ENCODE peak calls at places on chromosomes 2 and 18, in six cellular contexts. K, R, E, B, L and X are unnamed samples. For H3K9me3, the result is how much of the 10 kb centered on the place peaks cover.

GRCh38 chr18:8333961-8334360 is 275.3 kb upstream of the RAB12 start:
- ATAC-seq in K (no peak), R (no peak), E (no peak), B (no peak), L (no peak), X (no peak)

GRCh38 chr2:26269571-26270170 is 24.9 kb downstream of the HADHB start:
- ATAC-seq in K (no peak), R (no peak), E (no peak), B (peak), L (no peak), X (no peak)

GRCh38 chr2:163119964-163120363 is 281.4 kb upstream of the KCNH7 start:
- ATAC-seq in K (no peak), R (no peak), E (no peak), B (no peak), L (peak), X (no peak)

GRCh38 chr18:36284671-36285295 is 12.7 kb upstream of the FHOD3 start:
- ATAC-seq in K (peak), R (peak), E (peak), B (peak), L (peak), X (no peak)

GRCh38 chr2:218260742-218261423 is at the start of gene GPBAR1:
- ATAC-seq in K (peak), R (peak), E (no peak), B (peak), L (peak), X (no peak)

GRCh38 chr18:12333650-12334279 is 25.7 kb downstream of the TUBB6 start:
- ATAC-seq in K (no peak), R (no peak), E (no peak), B (peak), L (no peak), X (no peak)

GRCh38 chr18:58381676-58382411 is 247.0 kb downstream of the ALPK2 start:
- ATAC-seq in K (no peak), R (no peak), E (no peak), B (no peak), L (no peak), X (no peak)

GRCh38 chr2:70140978-70141753 is 49.7 kb downstream of the C2orf42 start:
- ATAC-seq in K (peak), R (peak), E (no peak), B (peak), L (peak), X (no peak)

GRCh38 chr2:190599073-190599472 is 49.8 kb upstream of the NAB1 start:
- ATAC-seq in K (no peak), R (no peak), E (no peak), B (no peak), L (no peak), X (no peak)

GRCh38 chr2:32715391-32715841 is 87.6 kb downstream of the TTC27 start:
- ATAC-seq in K (no peak), R (peak), E (no peak), B (no peak), L (no peak), X (no peak)

GRCh38 chr2:54599914-54600313 is 123.5 kb upstream of the EML6 start:
- ATAC-seq in K (no peak), R (peak), E (no peak), B (no peak), L (peak), X (peak)

GRCh38 chr2:170038734-170039133 is 139.2 kb upstream of the MYO3B start:
- ATAC-seq in K (no peak), R (no peak), E (no peak), B (no peak), L (no peak), X (no peak)

GRCh38 chr18:80157708-80158343 is 48.8 kb downstream of the ADNP2 start:
- ATAC-seq in K (peak), R (peak), E (peak), B (peak), L (peak), X (peak)

GRCh38 chr2:145591109-145591809 is 1071.3 kb upstream of the ZEB2 start:
- ATAC-seq in K (no peak), R (no peak), E (no peak), B (no peak), L (no peak), X (no peak)

GRCh38 chr2:194328456-194328855 is 1328.6 kb upstream of the SLC39A10 start:
- ATAC-seq in K (no peak), R (no peak), E (no peak), B (no peak), L (no peak), X (no peak)

GRCh38 chr2:178277741-178278197 is 83.5 kb downstream of the OSBPL6 start:
- ATAC-seq in K (no peak), R (peak), E (no peak), B (no peak), L (peak), X (no peak)

GRCh38 chr2:134009440-134009839 is 244.4 kb upstream of the MGAT5 start:
- ATAC-seq in K (no peak), R (no peak), E (no peak), B (no peak), L (no peak), X (no peak)

GRCh38 chr2:130327703-130328527 is 14.8 kb upstream of the IMP4 start:
- ATAC-seq in K (peak), R (no peak), E (peak), B (peak), L (peak), X (no peak)

GRCh38 chr2:224982910-224983688 is 59.2 kb downstream of the DOCK10 start:
- ATAC-seq in K (no peak), R (no peak), E (peak), B (peak), L (no peak), X (no peak)

GRCh38 chr2:33616873-33617272 is 17.8 kb upstream of the FAM98A start:
- ATAC-seq in K (no peak), R (no peak), E (no peak), B (no peak), L (no peak), X (no peak)

GRCh38 chr2:97656905-97657587 is 6.8 kb downstream of the ACTR1B start:
- ATAC-seq in K (peak), R (no peak), E (no peak), B (no peak), L (no peak), X (no peak)

GRCh38 chr2:39394427-39395002 is 42.6 kb downstream of the MAP4K3 start:
- ATAC-seq in K (no peak), R (no peak), E (no peak), B (no peak), L (no peak), X (no peak)

DNA sequence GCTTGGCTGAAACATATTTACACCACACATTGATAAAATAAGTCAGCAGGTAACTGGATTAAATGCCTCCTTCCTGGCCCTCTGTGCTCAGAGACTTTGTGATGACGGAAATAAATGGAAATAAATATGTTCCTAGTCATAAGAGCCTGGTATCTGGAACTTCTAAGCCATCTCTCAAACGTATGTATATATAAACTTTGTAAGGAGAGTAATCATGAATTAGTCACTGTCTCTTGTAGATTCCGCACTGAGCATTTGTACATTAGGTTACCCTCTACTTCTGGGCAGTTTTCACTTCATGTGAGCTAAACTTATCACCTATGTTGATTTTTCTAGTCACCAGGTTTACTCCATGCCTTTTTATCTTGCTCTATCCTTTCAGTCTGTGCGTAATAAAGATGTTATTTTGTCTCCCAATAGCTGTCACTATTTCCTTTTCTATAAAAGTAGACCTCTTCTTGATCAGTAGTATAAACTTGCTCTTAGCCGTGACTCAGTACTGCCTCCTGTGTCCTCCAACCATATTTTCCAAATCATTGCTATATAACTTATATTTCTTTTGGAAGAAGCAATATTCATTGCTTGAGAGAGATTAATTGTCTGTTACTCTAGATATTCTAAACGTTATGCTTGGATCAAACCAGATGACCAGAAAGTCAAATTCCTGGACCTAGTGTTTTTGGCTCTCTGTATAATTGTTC is 53.2 kb downstream of the FEZ2 start:
- ATAC-seq in K (peak), R (no peak), E (peak), B (no peak), L (peak), X (no peak)
- H3K9me3 ChIP-seq in K (under half), R (under half), E (under half), B (under half), L (under half), X (under half)

DNA sequence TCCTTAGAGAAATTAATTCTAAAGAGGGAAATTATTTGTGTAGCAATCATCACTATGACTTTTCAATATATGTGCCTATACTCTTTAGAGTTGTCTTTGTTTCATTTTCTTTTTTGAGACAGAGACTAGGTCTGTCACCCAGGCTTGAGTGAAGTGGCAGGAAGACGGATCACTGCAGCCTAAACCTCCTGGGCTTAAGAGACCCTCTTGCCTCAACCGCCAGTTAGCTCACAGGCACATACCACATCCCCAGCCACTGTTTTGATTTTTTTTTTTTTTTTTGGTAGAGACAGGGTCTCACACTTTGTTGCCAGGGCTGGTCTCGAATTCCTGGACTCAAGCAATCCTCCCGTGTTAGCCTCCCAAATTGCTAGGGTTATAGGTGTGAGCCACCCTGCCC is 12.4 kb downstream of the YWHAQ start:
- ATAC-seq in K (no peak), R (no peak), E (no peak), B (peak), L (no peak), X (no peak)
- TF ChIP-seq POLR2A in K (no peak), R (no peak), E (no peak), B (no peak), L (no peak), X (no peak)

GRCh38 chr2:67854798-67855197 is 208.0 kb downstream of the C1D start:
- ATAC-seq in K (peak), R (no peak), E (no peak), B (no peak), L (peak), X (no peak)

GRCh38 chr2:67856866-67857265 is 205.9 kb downstream of the C1D start:
- ATAC-seq in K (no peak), R (no peak), E (no peak), B (no peak), L (no peak), X (no peak)

GRCh38 chr2:67854103-67854502 is 208.7 kb downstream of the C1D start:
- ATAC-seq in K (no peak), R (no peak), E (no peak), B (no peak), L (no peak), X (no peak)

GRCh38 chr2:67848551-67848950 is 214.3 kb downstream of the C1D start:
- ATAC-seq in K (no peak), R (no peak), E (no peak), B (no peak), L (no peak), X (no peak)

DNA sequence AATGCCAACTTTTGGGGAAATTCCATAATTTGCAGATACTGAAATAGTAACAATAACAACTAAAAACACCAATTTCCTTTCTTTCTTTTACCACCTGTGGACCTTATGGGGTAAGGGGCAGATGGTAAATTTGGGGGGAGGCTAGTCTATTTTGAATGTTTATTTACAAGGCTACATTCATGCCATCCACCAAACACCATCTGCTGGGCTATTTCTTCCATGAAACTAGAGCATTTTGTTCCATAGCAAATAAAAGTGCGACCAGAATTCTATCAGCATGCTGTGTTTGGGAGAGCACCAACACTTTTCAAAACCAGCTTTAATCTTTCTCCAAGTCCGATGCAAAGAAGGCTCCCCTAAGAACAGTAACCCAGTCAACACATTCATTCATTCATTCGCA is 210.9 kb downstream of the C1D start:
- ATAC-seq in K (no peak), R (no peak), E (no peak), B (no peak), L (no peak), X (no peak)
- H3K9me3 ChIP-seq in K (under half), R (under half), E (under half), B (under half), L (under half), X (under half)

GRCh38 chr2:174527101-174527721 is 40.4 kb upstream of the GPR155 start:
- ATAC-seq in K (no peak), R (no peak), E (no peak), B (no peak), L (no peak), X (no peak)
- TF ChIP-seq POLR2A in K (no peak), R (no peak), E (no peak), B (no peak), L (no peak), X (no peak)

GRCh38 chr2:129242201-129242710 is 737.2 kb upstream of the RAB6C start:
- ATAC-seq in K (no peak), R (no peak), E (no peak), B (no peak), L (no peak), X (no peak)

GRCh38 chr2:129252781-129253460 is 726.5 kb upstream of the RAB6C start:
- ATAC-seq in K (no peak), R (no peak), E (no peak), B (no peak), L (no peak), X (no peak)

GRCh38 chr2:129253461-129253812 is 726.0 kb upstream of the RAB6C start:
- ATAC-seq in K (peak), R (peak), E (no peak), B (peak), L (peak), X (no peak)

DNA sequence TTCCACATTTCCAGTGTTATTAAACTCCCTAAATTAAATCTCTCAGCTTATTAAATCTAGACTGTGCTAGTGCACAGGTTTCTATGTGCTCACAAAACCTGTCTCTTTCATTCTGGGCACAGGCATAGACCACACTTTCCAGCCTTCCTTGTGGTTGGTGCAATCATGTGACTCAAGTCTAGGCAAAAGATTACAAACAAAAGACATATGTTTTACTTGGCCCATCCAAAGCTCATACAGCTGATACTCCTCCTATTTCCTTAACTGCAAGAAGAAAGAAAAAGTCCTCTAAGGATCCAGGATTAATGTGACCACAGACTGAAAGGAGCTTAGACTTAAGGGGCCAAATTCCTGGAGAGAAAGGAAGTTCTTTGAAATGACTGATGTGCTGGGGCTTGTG is 731.3 kb upstream of the RAB6C start:
- ATAC-seq in K (no peak), R (no peak), E (no peak), B (no peak), L (no peak), X (no peak)
- H3K9me3 ChIP-seq in K (under half), R (under half), E (under half), B (under half), L (under half), X (under half)

GRCh38 chr2:73033766-73034381 is 37.6 kb downstream of the SFXN5 start:
- ATAC-seq in K (peak), R (no peak), E (peak), B (no peak), L (peak), X (no peak)
- TF ChIP-seq POLR2A in K (no peak), R (no peak), E (no peak), B (no peak), L (no peak), X (no peak)

GRCh38 chr2:16396986-16397385 is 268.6 kb downstream of the CYRIA start:
- ATAC-seq in K (no peak), R (no peak), E (no peak), B (no peak), L (no peak), X (no peak)

GRCh38 chr2:16397681-16398475 is 267.8 kb downstream of the CYRIA start:
- ATAC-seq in K (no peak), R (no peak), E (no peak), B (no peak), L (no peak), X (no peak)

GRCh38 chr2:16394986-16395550 is 270.6 kb downstream of the CYRIA start:
- ATAC-seq in K (no peak), R (no peak), E (no peak), B (no peak), L (no peak), X (no peak)

GRCh38 chr2:16395601-16396000 is 270.0 kb downstream of the CYRIA start:
- ATAC-seq in K (no peak), R (no peak), E (no peak), B (no peak), L (no peak), X (no peak)

GRCh38 chr2:16396171-16396570 is 269.5 kb downstream of the CYRIA start:
- ATAC-seq in K (no peak), R (no peak), E (no peak), B (no peak), L (no peak), X (no peak)
- H3K9me3 ChIP-seq in K (under half), R (under half), E (under half), B (under half), L (under half), X (under half)

DNA sequence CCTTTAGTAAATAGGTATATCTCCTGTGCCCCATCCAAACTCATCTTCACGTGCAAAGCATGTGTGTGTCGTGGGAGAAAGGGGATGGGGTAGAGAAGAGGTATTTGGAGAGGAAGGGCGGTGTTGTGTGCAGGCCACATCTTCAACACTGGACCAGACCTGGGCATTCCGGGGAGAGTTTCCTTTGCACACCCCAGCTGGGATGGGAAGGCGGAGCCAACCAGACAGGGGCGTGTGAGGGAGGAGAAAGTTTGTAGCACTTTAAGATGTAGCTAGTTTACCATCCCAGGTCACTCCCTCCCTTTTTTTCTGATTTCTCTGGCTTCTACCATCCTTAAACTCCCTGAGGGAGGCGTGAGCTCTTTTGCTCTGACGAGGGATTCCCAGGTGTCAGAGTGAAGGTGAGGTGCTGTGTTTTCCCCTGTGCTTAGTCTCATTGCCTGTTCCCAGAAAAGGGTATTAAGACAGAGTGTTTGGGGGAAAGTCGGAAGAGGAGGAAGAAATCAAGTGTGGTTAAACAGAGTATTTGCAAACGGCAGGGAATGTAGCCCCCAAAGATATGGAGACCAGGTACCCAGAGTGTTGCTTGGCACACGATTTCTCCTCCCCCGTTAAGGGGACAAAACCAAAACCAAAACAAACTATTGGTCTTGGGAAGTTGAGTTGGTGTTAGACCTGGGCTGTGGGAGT is 1.6 kb downstream of the SETBP1 start:
- ATAC-seq in K (no peak), R (no peak), E (no peak), B (no peak), L (no peak), X (peak)
- TF ChIP-seq POLR2A in K (no peak), R (no peak), E (no peak), B (no peak), L (no peak), X (no peak)